ENCODE peak calls at places on chromosome 17, in seven cellular contexts. J is A549, R is transverse colon, O is H1, P is tibial nerve, H is stomach, X is ovary. W is an unnamed sample.

GRCh38 chr17:62644487-62645173 is 17.2 kb downstream of the MRC2 start:
- DNase-seq in J (no peak), R (no peak), O (no peak), P (no peak), H (no peak), X (peak), W (no peak)

GRCh38 chr17:66655861-66656260 is 179.1 kb upstream of the CACNG5 start:
- DNase-seq in J (no peak), R (no peak), O (no peak), P (no peak), H (no peak), X (no peak), W (no peak)

GRCh38 chr17:81819648-81820171 is 13.4 kb downstream of the MCRIP1 start:
- DNase-seq in J (no peak), R (no peak), O (no peak), P (no peak), H (no peak), X (no peak), W (no peak)

GRCh38 chr17:29010129-29010528 is 4.3 kb upstream of the SEZ6 start:
- DNase-seq in J (no peak), R (no peak), O (no peak), P (no peak), H (no peak), X (no peak), W (no peak)

GRCh38 chr17:28317099-28317964 is 1.7 kb upstream of the TMEM97 start:
- DNase-seq in J (no peak), R (no peak), O (no peak), P (no peak), H (no peak), X (no peak), W (no peak)

GRCh38 chr17:9212376-9213310 is 191.3 kb downstream of the NTN1 start:
- DNase-seq in J (no peak), R (no peak), O (no peak), P (no peak), H (no peak), X (no peak), W (no peak)

GRCh38 chr17:1873418-1873817 is 43.6 kb downstream of the RPA1 start:
- DNase-seq in J (no peak), R (no peak), O (no peak), P (no peak), H (no peak), X (no peak), W (no peak)

GRCh38 chr17:64785050-64785449 is 122.9 kb upstream of the SMURF2 start:
- DNase-seq in J (no peak), R (no peak), O (no peak), P (no peak), H (no peak), X (no peak), W (no peak)

GRCh38 chr17:29155966-29156338 is 24.2 kb downstream of the MYO18A start:
- DNase-seq in J (no peak), R (no peak), O (no peak), P (no peak), H (no peak), X (no peak), W (no peak)

GRCh38 chr17:47315451-47316266 is 8.1 kb upstream of the EFCAB13 start:
- DNase-seq in J (peak), R (peak), O (no peak), P (no peak), H (no peak), X (no peak), W (peak)

GRCh38 chr17:36507266-36507665 is 20.8 kb downstream of the ZNHIT3 start:
- DNase-seq in J (no peak), R (no peak), O (no peak), P (no peak), H (no peak), X (no peak), W (no peak)

GRCh38 chr17:36500745-36501225 is 14.3 kb downstream of the ZNHIT3 start:
- DNase-seq in J (no peak), R (no peak), O (no peak), P (no peak), H (no peak), X (no peak), W (no peak)

GRCh38 chr17:28545141-28545503 is 7.3 kb downstream of the UNC119 start:
- DNase-seq in J (no peak), R (no peak), O (no peak), P (no peak), H (no peak), X (no peak), W (no peak)

GRCh38 chr17:16922386-16923096 is 49.4 kb downstream of the TNFRSF13B start:
- DNase-seq in J (no peak), R (peak), O (no peak), P (peak), H (no peak), X (no peak), W (no peak)

GRCh38 chr17:2853722-2854580 is 57.7 kb downstream of the RAP1GAP2 start:
- DNase-seq in J (peak), R (peak), O (no peak), P (no peak), H (peak), X (no peak), W (no peak)

GRCh38 chr17:28579526-28579925 is 2.8 kb upstream of the ALDOC start:
- DNase-seq in J (no peak), R (no peak), O (no peak), P (no peak), H (no peak), X (no peak), W (no peak)

GRCh38 chr17:61362396-61362795 is 37.2 kb upstream of the TBX2 start:
- DNase-seq in J (no peak), R (no peak), O (no peak), P (no peak), H (no peak), X (no peak), W (no peak)
- TF ChIP-seq EP300 in J (no peak), R (no peak), O (no peak), P (no peak), H (no peak), X (no peak), W (no peak)

DNA sequence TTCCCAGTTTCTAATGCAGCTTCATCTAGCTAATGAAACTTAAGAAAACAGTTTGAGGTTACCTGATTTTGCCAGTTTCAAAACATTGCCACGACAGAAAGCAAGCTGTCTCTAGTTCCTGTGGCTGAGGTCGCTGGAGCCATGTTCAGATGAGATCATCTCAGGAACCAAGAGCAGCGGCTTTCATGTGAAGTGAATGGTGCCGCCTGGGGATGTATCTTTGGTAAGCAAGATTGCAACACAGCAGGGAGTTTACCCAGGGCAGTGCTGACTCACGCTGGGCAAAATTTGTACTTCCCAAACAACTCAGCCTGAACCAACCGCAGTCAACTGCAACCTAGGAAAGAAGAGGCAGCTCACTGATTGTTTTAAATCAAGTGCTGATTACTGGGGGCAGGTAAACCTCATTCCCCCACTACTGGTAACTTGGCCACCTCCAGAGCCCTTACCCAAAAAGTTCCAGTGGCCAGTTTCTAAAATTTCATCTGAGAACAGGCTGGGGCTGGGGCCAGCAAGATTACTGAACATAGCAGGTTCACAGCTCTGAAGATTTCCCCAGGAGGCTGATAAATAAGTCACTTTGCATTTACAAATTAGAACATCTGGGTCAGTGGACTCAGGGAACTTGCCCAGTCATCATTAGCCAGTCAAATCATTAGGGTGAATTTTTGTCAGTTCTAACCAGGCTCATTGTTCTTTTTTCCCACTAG is at the start of gene RFFL:
- DNase-seq in J (peak), R (peak), O (peak), P (peak), H (peak), X (peak), W (peak)
- TF ChIP-seq EP300 in J (peak), R (no peak), O (no peak), P (no peak), H (no peak), X (no peak), W (no peak)

DNA sequence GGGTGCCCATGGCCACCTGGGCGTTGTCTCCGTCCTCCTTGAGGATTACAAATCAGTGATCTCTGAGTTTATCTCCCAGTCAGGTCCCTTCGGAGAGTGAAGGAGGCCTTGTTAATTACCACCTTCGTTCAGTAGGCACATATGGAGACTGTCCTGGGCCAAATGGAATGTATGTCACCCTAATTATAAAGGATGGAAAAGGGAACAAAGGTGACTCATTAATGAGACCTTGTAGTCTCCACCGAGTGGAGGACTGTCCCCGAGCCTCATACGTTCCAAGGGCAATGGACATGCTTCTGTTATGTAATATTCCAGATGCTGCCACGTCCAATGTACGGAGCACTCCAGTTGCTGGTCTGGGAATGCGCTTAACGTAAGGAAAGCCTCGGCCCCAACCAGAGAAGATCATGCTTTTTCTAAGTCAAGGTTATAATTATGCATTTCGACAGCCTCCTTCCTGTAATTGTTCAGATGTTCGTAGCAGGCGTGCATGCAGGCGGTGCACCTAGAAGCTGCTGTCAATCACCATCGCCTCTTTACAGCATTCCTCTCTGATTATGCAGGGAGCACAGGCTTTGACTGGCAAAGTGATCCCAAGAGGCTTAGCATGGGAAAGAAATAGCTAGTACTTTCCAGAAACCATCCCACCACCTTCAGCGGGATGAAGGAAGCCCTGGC is 22.4 kb upstream of the SEC14L1 start:
- DNase-seq in J (no peak), R (no peak), O (no peak), P (no peak), H (no peak), X (no peak), W (no peak)
- TF ChIP-seq EP300 in J (no peak), R (no peak), O (no peak), P (no peak), H (no peak), X (no peak), W (no peak)

GRCh38 chr17:7836596-7837374 is 2.8 kb downstream of the KDM6B start:
- DNase-seq in J (peak), R (peak), O (peak), P (peak), H (peak), X (peak), W (peak)
- TF ChIP-seq EP300 in J (peak), R (peak), O (peak), P (peak), H (peak), X (peak), W (peak)

GRCh38 chr17:72631568-72631967 is 460.9 kb downstream of the SLC39A11 start:
- DNase-seq in J (no peak), R (no peak), O (no peak), P (no peak), H (no peak), X (no peak), W (no peak)
- TF ChIP-seq EP300 in J (no peak), R (no peak), O (no peak), P (no peak), H (no peak), X (no peak), W (no peak)

GRCh38 chr17:43175213-43176118 is 4.5 kb downstream of the NBR1 start:
- DNase-seq in J (no peak), R (no peak), O (no peak), P (no peak), H (no peak), X (no peak), W (no peak)

GRCh38 chr17:43170766-43171681 is at the start of gene NBR1:
- DNase-seq in J (peak), R (peak), O (peak), P (peak), H (peak), X (peak), W (peak)

GRCh38 chr17:43169561-43170139 is 1.4 kb upstream of the NBR1 start:
- DNase-seq in J (peak), R (peak), O (no peak), P (no peak), H (peak), X (peak), W (no peak)

GRCh38 chr17:43171761-43172487 is 910 bp downstream of the NBR1 start:
- DNase-seq in J (peak), R (peak), O (no peak), P (no peak), H (no peak), X (peak), W (no peak)

GRCh38 chr17:43170140-43170765 is 761 bp upstream of the NBR1 start:
- DNase-seq in J (peak), R (peak), O (peak), P (peak), H (peak), X (peak), W (peak)
- TF ChIP-seq EP300 in J (no peak), R (no peak), O (no peak), P (peak), H (no peak), X (peak), W (no peak)

GRCh38 chr17:49111934-49112333 is 20.6 kb upstream of the B4GALNT2 start:
- DNase-seq in J (no peak), R (no peak), O (no peak), P (no peak), H (no peak), X (no peak), W (no peak)

GRCh38 chr17:49106366-49107210 is 26.0 kb upstream of the B4GALNT2 start:
- DNase-seq in J (peak), R (no peak), O (no peak), P (no peak), H (no peak), X (no peak), W (no peak)

GRCh38 chr17:49107211-49107557 is 25.4 kb upstream of the B4GALNT2 start:
- DNase-seq in J (no peak), R (no peak), O (no peak), P (no peak), H (no peak), X (no peak), W (no peak)

GRCh38 chr17:49110504-49110903 is 22.1 kb upstream of the B4GALNT2 start:
- DNase-seq in J (no peak), R (no peak), O (no peak), P (no peak), H (no peak), X (no peak), W (no peak)

DNA sequence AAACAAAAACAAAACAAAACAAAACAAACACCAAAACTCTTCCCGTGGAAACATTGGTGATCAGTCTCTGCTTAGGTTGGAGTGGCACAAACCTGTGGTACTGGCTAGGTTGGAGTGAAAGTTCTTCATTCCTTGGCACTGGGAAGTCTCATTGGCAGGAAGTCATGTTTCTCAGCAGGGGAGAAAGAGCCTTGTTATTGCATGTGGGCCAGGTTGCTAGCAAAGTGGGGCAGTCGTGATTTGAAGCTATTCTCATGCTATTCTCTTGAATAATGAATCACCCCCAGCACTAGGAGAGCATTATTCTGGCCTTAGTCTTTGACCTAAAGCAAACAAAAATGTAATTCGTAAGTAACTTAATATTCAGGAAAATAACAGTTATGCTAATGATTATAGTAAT is 24.3 kb upstream of the B4GALNT2 start:
- DNase-seq in J (peak), R (no peak), O (no peak), P (no peak), H (peak), X (no peak), W (no peak)
- TF ChIP-seq EP300 in J (peak), R (no peak), O (no peak), P (no peak), H (no peak), X (no peak), W (no peak)

DNA sequence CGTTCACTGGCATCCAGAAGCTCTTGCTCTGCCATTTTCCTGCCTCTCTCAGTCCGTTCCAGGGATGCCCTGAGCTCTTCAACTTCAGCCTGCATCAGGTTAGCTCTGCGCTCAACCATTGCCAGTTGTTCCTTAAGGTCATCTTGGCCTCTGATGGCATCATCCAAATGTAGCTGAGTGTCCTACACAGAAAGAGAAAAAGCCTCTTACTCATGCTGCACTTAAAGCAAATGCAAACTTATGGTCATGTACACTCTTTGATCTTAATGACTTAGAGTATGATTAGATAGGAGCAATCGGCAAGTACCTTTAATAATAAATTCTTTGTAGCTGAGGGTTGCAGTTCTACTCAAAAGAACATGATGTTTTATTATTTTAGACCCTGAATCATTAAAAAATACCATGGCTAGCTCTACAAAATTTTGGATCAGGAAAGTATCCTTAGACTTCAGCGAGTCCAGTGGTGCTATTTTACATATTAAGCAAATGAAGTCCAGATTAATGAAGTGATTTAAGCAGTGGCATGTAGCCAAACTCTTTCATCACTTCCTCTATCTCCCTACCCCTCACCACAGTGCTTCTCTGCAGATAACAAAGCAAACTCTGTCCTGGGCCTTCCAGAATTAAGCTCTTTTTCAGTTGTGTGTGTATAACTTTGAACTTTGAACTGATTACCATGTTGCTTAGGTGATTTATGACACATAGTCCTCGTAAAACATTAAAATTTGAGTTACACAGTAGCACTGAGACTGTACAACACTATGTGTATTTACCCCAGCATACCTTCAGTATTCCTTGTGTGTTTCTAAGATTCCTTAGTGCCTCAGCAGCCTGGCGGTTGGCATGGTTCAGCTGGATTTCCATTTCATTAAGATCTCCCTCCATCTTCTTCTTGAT is 22.1 kb downstream of the MYH4 start:
- DNase-seq in J (no peak), R (peak), O (no peak), P (no peak), H (no peak), X (no peak), W (no peak)
- TF ChIP-seq EP300 in J (no peak), R (no peak), O (no peak), P (no peak), H (no peak), X (no peak), W (no peak)

DNA sequence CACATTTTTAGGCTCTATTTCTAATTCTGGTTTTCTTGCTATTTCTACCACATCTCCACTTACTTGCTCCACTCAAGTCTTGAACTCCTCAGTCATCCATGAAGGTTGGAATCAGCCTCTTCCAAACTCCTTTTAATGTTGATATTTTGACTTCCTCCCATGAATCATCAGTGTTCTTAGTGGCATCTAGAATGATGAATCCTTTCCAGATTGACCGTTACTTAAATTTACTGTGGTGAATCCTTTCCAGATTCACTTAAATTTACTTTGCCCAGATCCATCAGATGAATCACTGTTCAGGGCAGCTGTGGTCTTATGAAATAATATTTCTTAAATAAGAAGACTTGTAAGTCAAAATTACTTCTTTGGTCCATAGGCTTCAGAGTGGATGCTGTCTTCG is 32.4 kb downstream of the CLTC start:
- DNase-seq in J (no peak), R (no peak), O (no peak), P (no peak), H (no peak), X (no peak), W (no peak)
- TF ChIP-seq EP300 in J (no peak), R (no peak), O (no peak), P (no peak), H (no peak), X (no peak), W (no peak)